ENCODE peak calls at places on chromosomes 13 and 19, in ten cellular contexts. G is thoracic aorta; X is transverse colon; F is suprapubic skin; B is pancreas; P is OCI-LY7; I is neuronal stem cell; Z is left ventricle myocardium inferior; U is CD4-positive, alpha-beta memory T cell; E is body of pancreas. W is an unnamed sample.

GRCh38 chr19:18637644-18638630 is 1.1 kb downstream of the KLHL26 start:
- DNase-seq in G (no peak), X (peak; percentile 61), F (no peak), B (no peak), P (no peak), I (no peak), Z (no peak), U (no peak), E (peak; percentile 87), W (no peak)

GRCh38 chr19:47853003-47853402 is 6.0 kb upstream of the TPRX2 start:
- DNase-seq in G (no peak), X (no peak), F (no peak), B (no peak), P (no peak), I (no peak), Z (no peak), U (no peak), E (no peak), W (no peak)

GRCh38 chr19:5459360-5459759 is 4.1 kb downstream of the ZNRF4 start:
- DNase-seq in G (no peak), X (no peak), F (no peak), B (no peak), P (no peak), I (no peak), Z (no peak), U (no peak), E (no peak), W (no peak)

GRCh38 chr19:28612275-28612769 is 600.6 kb downstream of the UQCRFS1 start:
- DNase-seq in G (no peak), X (no peak), F (no peak), B (no peak), P (no peak), I (no peak), Z (no peak), U (no peak), E (no peak), W (no peak)

GRCh38 chr19:3194063-3194702 is 8.5 kb downstream of the NCLN start:
- DNase-seq in G (no peak), X (no peak), F (no peak), B (no peak), P (no peak), I (no peak), Z (no peak), U (no peak), E (no peak), W (no peak)

GRCh38 chr19:18657590-18658365 is 20.9 kb downstream of the KLHL26 start:
- DNase-seq in G (peak; percentile 41), X (no peak), F (no peak), B (no peak), P (no peak), I (peak; percentile 51), Z (peak; percentile 75), U (no peak), E (peak; percentile 49), W (peak; percentile 80)

GRCh38 chr19:48568345-48568886 is 16.4 kb downstream of the SULT2B1 start:
- DNase-seq in G (peak; percentile 80), X (peak; percentile 73), F (peak; percentile 94), B (peak; percentile 82), P (no peak), I (no peak), Z (peak; percentile 87), U (no peak), E (peak; percentile 89), W (peak; percentile 80)

GRCh38 chr13:113183450-113184129 is 24.9 kb downstream of the PCID2 start:
- DNase-seq in G (no peak), X (no peak), F (no peak), B (no peak), P (no peak), I (no peak), Z (no peak), U (peak; percentile 19), E (no peak), W (no peak)

GRCh38 chr19:3062165-3063105 is at the start of gene TLE5:
- DNase-seq in G (no peak), X (peak; percentile 80), F (no peak), B (peak; percentile 89), P (peak; percentile 79), I (no peak), Z (peak; percentile 78), U (peak; percentile 79), E (peak; percentile 85), W (peak; percentile 74)

GRCh38 chr13:41960700-41961697 is at the start of gene VWA8:
- DNase-seq in G (peak; percentile 21), X (peak; percentile 87), F (peak; percentile 88), B (peak; percentile 90), P (peak; percentile 91), I (peak; percentile 57), Z (peak; percentile 85), U (peak; percentile 84), E (peak; percentile 81), W (peak; percentile 75)

GRCh38 chr13:112781881-112782361 is 92.1 kb downstream of the ATP11A start:
- DNase-seq in G (no peak), X (no peak), F (no peak), B (no peak), P (no peak), I (no peak), Z (peak; percentile 68), U (no peak), E (peak; percentile 65), W (no peak)

GRCh38 chr19:14089412-14089661 is 1.2 kb downstream of the SAMD1 start:
- DNase-seq in G (no peak), X (no peak), F (no peak), B (no peak), P (peak; percentile 80), I (no peak), Z (no peak), U (no peak), E (no peak), W (no peak)

GRCh38 chr19:31339405-31339804 is 9.8 kb downstream of the TSHZ3 start:
- DNase-seq in G (no peak), X (no peak), F (no peak), B (no peak), P (peak; percentile 37), I (no peak), Z (no peak), U (no peak), E (no peak), W (no peak)

GRCh38 chr13:43441916-43442315 is 344.9 kb downstream of the ENOX1 start:
- DNase-seq in G (no peak), X (no peak), F (no peak), B (no peak), P (no peak), I (no peak), Z (no peak), U (no peak), E (no peak), W (no peak)

GRCh38 chr13:109995578-109995977 is 209.2 kb upstream of the IRS2 start:
- DNase-seq in G (no peak), X (no peak), F (no peak), B (no peak), P (no peak), I (no peak), Z (no peak), U (no peak), E (no peak), W (no peak)

GRCh38 chr19:35734889-35735288 is 7.4 kb downstream of the IGFLR1 start:
- DNase-seq in G (no peak), X (no peak), F (no peak), B (no peak), P (no peak), I (no peak), Z (no peak), U (no peak), E (no peak), W (no peak)

GRCh38 chr13:94352057-94352456 is 127.4 kb downstream of the DCT start:
- DNase-seq in G (no peak), X (no peak), F (no peak), B (no peak), P (no peak), I (no peak), Z (no peak), U (no peak), E (no peak), W (no peak)

GRCh38 chr13:109606404-109607028 is 179.9 kb downstream of the IRS2 start:
- DNase-seq in G (no peak), X (no peak), F (no peak), B (no peak), P (no peak), I (no peak), Z (no peak), U (no peak), E (no peak), W (no peak)

DNA sequence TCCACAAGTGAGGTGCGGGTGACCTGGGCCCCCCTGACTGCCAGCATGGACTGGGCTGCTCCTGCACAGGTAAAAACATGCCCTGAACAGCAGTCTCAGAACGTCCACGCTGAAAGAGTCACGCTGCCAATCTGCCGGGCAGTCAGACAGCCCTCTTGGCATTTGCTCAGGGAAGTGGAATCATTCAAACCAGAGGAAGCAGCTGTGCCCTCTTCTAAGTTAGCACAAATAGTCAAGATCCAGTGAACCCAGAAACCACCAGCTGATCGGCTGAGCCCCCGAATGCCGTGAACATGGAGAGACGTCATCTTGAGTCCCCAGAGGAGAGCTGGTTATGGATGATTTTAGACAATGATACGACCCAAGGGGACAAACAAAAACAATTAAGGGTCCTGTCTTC is 34.4 kb downstream of the KLF2 start:
- DNase-seq in G (no peak), X (no peak), F (no peak), B (no peak), P (no peak), I (no peak), Z (no peak), U (no peak), E (no peak), W (no peak)
- H3K4me1 ChIP-seq in G (no peaks in the 10 kb centered on the region), X (peaks cover 14% of the 10 kb centered on the region), F (peaks cover 17% of the 10 kb centered on the region), B (peaks cover 11% of the 10 kb centered on the region), P (no peaks in the 10 kb centered on the region), I (no peaks in the 10 kb centered on the region), Z (peaks cover 45% of the 10 kb centered on the region), U (peaks cover 98% of the 10 kb centered on the region), E (peaks cover 18% of the 10 kb centered on the region), W (no peaks in the 10 kb centered on the region)

GRCh38 chr13:78607409-78608253 is 4.3 kb upstream of the POU4F1 start:
- DNase-seq in G (no peak), X (no peak), F (no peak), B (no peak), P (no peak), I (peak; percentile 23), Z (no peak), U (no peak), E (no peak), W (no peak)
- H3K4me1 ChIP-seq in G (peaks cover 32% of the 10 kb centered on the region), X (peaks cover 34% of the 10 kb centered on the region), F (peaks cover 50% of the 10 kb centered on the region), B (peaks cover 11% of the 10 kb centered on the region), P (peaks cover 30% of the 10 kb centered on the region), I (peaks cover 13% of the 10 kb centered on the region), Z (peaks cover 49% of the 10 kb centered on the region), U (peaks cover 44% of the 10 kb centered on the region), E (peaks cover 42% of the 10 kb centered on the region), W (peaks cover 4% of the 10 kb centered on the region)

GRCh38 chr13:28438598-28439334 is 56.2 kb downstream of the FLT1 start:
- DNase-seq in G (no peak), X (no peak), F (no peak), B (no peak), P (no peak), I (no peak), Z (no peak), U (no peak), E (no peak), W (no peak)
- H3K4me1 ChIP-seq in G (no peaks in the 10 kb centered on the region), X (no peaks in the 10 kb centered on the region), F (peaks cover 4% of the 10 kb centered on the region), B (no peaks in the 10 kb centered on the region), P (no peaks in the 10 kb centered on the region), I (no peaks in the 10 kb centered on the region), Z (peaks cover 69% of the 10 kb centered on the region), U (no peaks in the 10 kb centered on the region), E (no peaks in the 10 kb centered on the region), W (no peaks in the 10 kb centered on the region)

DNA sequence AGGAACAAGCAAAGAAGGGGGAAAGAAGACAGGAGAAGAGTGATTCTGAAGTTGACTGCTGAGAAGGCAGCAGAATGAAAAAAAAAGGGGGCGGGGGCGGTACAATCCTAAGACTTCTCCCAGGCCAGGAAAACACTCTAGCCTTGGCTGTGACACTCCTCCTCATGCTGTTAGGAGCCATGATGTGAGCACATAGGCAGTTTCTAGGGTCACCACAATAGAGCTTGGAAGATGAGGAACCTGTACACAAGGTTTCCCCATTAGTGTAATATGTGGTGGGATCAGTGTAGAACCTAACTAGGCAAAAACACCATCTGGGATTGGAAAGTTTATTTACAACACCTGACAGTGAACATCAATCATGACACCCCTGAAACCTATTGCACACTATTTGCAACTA is 86.9 kb downstream of the FOXO1 start:
- DNase-seq in G (no peak), X (no peak), F (no peak), B (no peak), P (no peak), I (no peak), Z (no peak), U (no peak), E (no peak), W (no peak)
- H3K4me1 ChIP-seq in G (peaks cover 48% of the 10 kb centered on the region), X (peaks cover 16% of the 10 kb centered on the region), F (peaks cover 19% of the 10 kb centered on the region), B (no peaks in the 10 kb centered on the region), P (peaks cover 99% of the 10 kb centered on the region), I (no peaks in the 10 kb centered on the region), Z (peaks cover 77% of the 10 kb centered on the region), U (peaks cover 81% of the 10 kb centered on the region), E (peaks cover 51% of the 10 kb centered on the region), W (peaks cover 9% of the 10 kb centered on the region)

W was measured in uterus.